ENCODE peak calls at places on chromosomes 6 and 20, in six cellular contexts. One of them, this sample, is unnamed.

GRCh38 chr6:157980288-157981131 is 1.2 kb upstream of the SYNJ2 start:
- DNase-seq in MM.1S: no peak
- DNase-seq in HCT116: no peak
- DNase-seq in PC-3: no peak
- DNase-seq in SK-N-SH: no peak
- DNase-seq in GM23248: no peak
- DNase-seq in this sample: no peak

GRCh38 chr6:75437451-75438185 is 56.0 kb downstream of the FILIP1 start:
- DNase-seq in PC-3: peak; percentile 17
- DNase-seq in GM23248: peak; percentile 88
- DNase-seq in MM.1S: no peak
- DNase-seq in HCT116: no peak
- DNase-seq in SK-N-SH: no peak
- DNase-seq in this sample: no peak

GRCh38 chr6:20426177-20427082 is 24.8 kb downstream of the E2F3 start:
- DNase-seq in HCT116: no peak
- DNase-seq in PC-3: no peak
- DNase-seq in GM23248: no peak
- DNase-seq in MM.1S: no peak
- DNase-seq in SK-N-SH: no peak
- DNase-seq in this sample: no peak

GRCh38 chr6:15495375-15495901 is 167.4 kb downstream of the DTNBP1 start:
- DNase-seq in SK-N-SH: no peak
- DNase-seq in PC-3: no peak
- DNase-seq in MM.1S: no peak
- DNase-seq in GM23248: peak; percentile 43
- DNase-seq in HCT116: no peak
- DNase-seq in this sample: no peak

GRCh38 chr20:2914160-2914559 is 40.9 kb downstream of the PTPRA start:
- DNase-seq in MM.1S: no peak
- DNase-seq in PC-3: peak; percentile 50
- DNase-seq in SK-N-SH: no peak
- DNase-seq in HCT116: no peak
- DNase-seq in GM23248: no peak
- DNase-seq in this sample: peak; percentile 49

GRCh38 chr6:134875367-134875766 is 74.5 kb downstream of the ALDH8A1 start:
- DNase-seq in HCT116: no peak
- DNase-seq in PC-3: no peak
- DNase-seq in MM.1S: no peak
- DNase-seq in GM23248: no peak
- DNase-seq in SK-N-SH: no peak
- DNase-seq in this sample: no peak

GRCh38 chr6:34145161-34146020 is 496 bp downstream of the GRM4 start:
- DNase-seq in MM.1S: no peak
- DNase-seq in GM23248: peak; percentile 78
- DNase-seq in PC-3: peak; percentile 18
- DNase-seq in HCT116: no peak
- DNase-seq in SK-N-SH: peak; percentile 78
- DNase-seq in this sample: no peak

GRCh38 chr6:88047510-88048150 is at the start of gene SPACA1:
- DNase-seq in GM23248: no peak
- DNase-seq in MM.1S: no peak
- DNase-seq in HCT116: no peak
- DNase-seq in PC-3: no peak
- DNase-seq in SK-N-SH: no peak
- DNase-seq in this sample: no peak

GRCh38 chr6:79789843-79790242 is 157.5 kb downstream of the ELOVL4 start:
- DNase-seq in GM23248: no peak
- DNase-seq in HCT116: no peak
- DNase-seq in PC-3: no peak
- DNase-seq in MM.1S: no peak
- DNase-seq in SK-N-SH: no peak
- DNase-seq in this sample: no peak

GRCh38 chr6:149084026-149084425 is 233.5 kb upstream of the TAB2 start:
- DNase-seq in GM23248: no peak
- DNase-seq in PC-3: no peak
- DNase-seq in MM.1S: no peak
- DNase-seq in SK-N-SH: no peak
- DNase-seq in HCT116: no peak
- DNase-seq in this sample: no peak

GRCh38 chr6:74946961-74947360 is 258.9 kb downstream of the COL12A1 start:
- DNase-seq in GM23248: peak; percentile 65
- DNase-seq in PC-3: peak; percentile 74
- DNase-seq in SK-N-SH: no peak
- DNase-seq in MM.1S: no peak
- DNase-seq in HCT116: peak; percentile 72
- DNase-seq in this sample: no peak

GRCh38 chr20:59720013-59720412 is 115.7 kb downstream of the PHACTR3 start:
- DNase-seq in SK-N-SH: no peak
- DNase-seq in MM.1S: no peak
- DNase-seq in PC-3: no peak
- DNase-seq in HCT116: no peak
- DNase-seq in GM23248: no peak
- DNase-seq in this sample: no peak

GRCh38 chr20:50547956-50548355 is 37.8 kb downstream of the PTPN1 start:
- DNase-seq in GM23248: no peak
- DNase-seq in HCT116: no peak
- DNase-seq in SK-N-SH: no peak
- DNase-seq in MM.1S: no peak
- DNase-seq in PC-3: no peak
- DNase-seq in this sample: no peak
- H3K4me1 ChIP-seq in GM23248: peaks cover 14% of the 10 kb centered on the region
- H3K4me1 ChIP-seq in HCT116: peaks cover 85% of the 10 kb centered on the region
- H3K4me1 ChIP-seq in SK-N-SH: no peaks in the 10 kb centered on the region
- H3K4me1 ChIP-seq in MM.1S: peaks cover 4% of the 10 kb centered on the region
- H3K4me1 ChIP-seq in PC-3: no peaks in the 10 kb centered on the region
- H3K4me1 ChIP-seq in this sample: peaks cover 12% of the 10 kb centered on the region

GRCh38 chr6:44503471-44503870 is 116.0 kb downstream of the CDC5L start:
- DNase-seq in MM.1S: no peak
- DNase-seq in HCT116: no peak
- DNase-seq in SK-N-SH: no peak
- DNase-seq in PC-3: no peak
- DNase-seq in GM23248: no peak
- DNase-seq in this sample: no peak
- H3K9me2 ChIP-seq in MM.1S: no peaks in the 10 kb centered on the region
- H3K9me2 ChIP-seq in HCT116: no peaks in the 10 kb centered on the region
- H3K9me2 ChIP-seq in SK-N-SH: no peaks in the 10 kb centered on the region
- H3K9me2 ChIP-seq in PC-3: peaks cover 4% of the 10 kb centered on the region
- H3K9me2 ChIP-seq in GM23248: no peaks in the 10 kb centered on the region
- H3K9me2 ChIP-seq in this sample: no peaks in the 10 kb centered on the region

GRCh38 chr6:121453191-121453590 is 17.7 kb downstream of the GJA1 start:
- DNase-seq in HCT116: no peak
- DNase-seq in GM23248: no peak
- DNase-seq in MM.1S: no peak
- DNase-seq in SK-N-SH: no peak
- DNase-seq in PC-3: no peak
- DNase-seq in this sample: no peak
- H3K9ac ChIP-seq in HCT116: no peak overlapping the region
- H3K9ac ChIP-seq in GM23248: no peak overlapping the region
- H3K9ac ChIP-seq in MM.1S: no peak overlapping the region
- H3K9ac ChIP-seq in SK-N-SH: no peak overlapping the region
- H3K9ac ChIP-seq in PC-3: no peak overlapping the region
- H3K9ac ChIP-seq in this sample: no peak overlapping the region

GRCh38 chr6:111759413-111759835 is 113.8 kb downstream of the FYN start:
- DNase-seq in GM23248: peak; percentile 49
- DNase-seq in MM.1S: no peak
- DNase-seq in PC-3: no peak
- DNase-seq in HCT116: no peak
- DNase-seq in SK-N-SH: no peak
- DNase-seq in this sample: no peak

GRCh38 chr6:111764238-111765182 is 108.7 kb downstream of the FYN start:
- DNase-seq in GM23248: no peak
- DNase-seq in PC-3: no peak
- DNase-seq in MM.1S: no peak
- DNase-seq in SK-N-SH: no peak
- DNase-seq in HCT116: no peak
- DNase-seq in this sample: peak; percentile 92

GRCh38 chr6:111763381-111763780 is 109.9 kb downstream of the FYN start:
- DNase-seq in GM23248: no peak
- DNase-seq in MM.1S: no peak
- DNase-seq in HCT116: no peak
- DNase-seq in SK-N-SH: no peak
- DNase-seq in PC-3: no peak
- DNase-seq in this sample: no peak

GRCh38 chr6:111759836-111760785 is 113.1 kb downstream of the FYN start:
- DNase-seq in SK-N-SH: peak; percentile 65
- DNase-seq in HCT116: no peak
- DNase-seq in MM.1S: no peak
- DNase-seq in GM23248: peak; percentile 88
- DNase-seq in PC-3: no peak
- DNase-seq in this sample: peak; percentile 75

GRCh38 chr6:111761783-111762312 is 111.4 kb downstream of the FYN start:
- DNase-seq in MM.1S: no peak
- DNase-seq in SK-N-SH: no peak
- DNase-seq in HCT116: no peak
- DNase-seq in GM23248: no peak
- DNase-seq in PC-3: no peak
- DNase-seq in this sample: peak; percentile 69
- H3K4me1 ChIP-seq in MM.1S: no peaks in the 10 kb centered on the region
- H3K4me1 ChIP-seq in SK-N-SH: peaks cover 39% of the 10 kb centered on the region
- H3K4me1 ChIP-seq in HCT116: no peaks in the 10 kb centered on the region
- H3K4me1 ChIP-seq in GM23248: peaks cover 58% of the 10 kb centered on the region
- H3K4me1 ChIP-seq in PC-3: peaks cover 6% of the 10 kb centered on the region
- H3K4me1 ChIP-seq in this sample: peaks cover 99% of the 10 kb centered on the region

DNA sequence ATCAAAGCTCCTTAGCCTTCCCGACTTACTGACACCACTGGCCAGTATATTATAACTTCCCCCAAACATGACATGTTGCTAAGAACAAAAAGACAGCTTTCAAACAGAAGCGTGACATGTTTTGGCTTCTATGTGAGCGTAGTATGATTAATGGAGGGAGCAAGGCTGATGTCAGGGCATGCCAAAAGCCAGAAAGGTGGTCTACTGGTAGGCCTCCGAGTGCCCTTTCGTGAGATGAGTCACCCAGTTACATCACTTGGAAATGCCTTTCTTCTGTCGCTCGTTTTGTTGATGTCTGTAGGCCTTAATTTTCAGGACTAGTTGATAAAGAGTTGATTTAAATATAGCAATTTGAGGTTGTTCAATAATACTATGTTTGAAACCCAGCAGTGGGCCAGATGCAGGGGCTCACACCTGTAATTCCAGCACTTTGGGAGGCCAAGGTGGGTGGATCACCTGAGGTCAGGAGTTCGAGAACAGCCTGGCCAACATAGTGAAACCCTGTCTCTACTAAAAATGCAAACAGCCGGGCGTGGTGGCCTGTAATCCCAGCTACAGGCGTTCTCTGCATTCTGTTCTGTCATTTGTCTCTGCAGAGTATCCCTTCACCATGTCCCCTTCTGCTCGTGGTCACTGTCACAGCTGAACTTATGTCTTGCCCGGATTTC is 53.3 kb downstream of the CNKSR3 start:
- DNase-seq in SK-N-SH: no peak
- DNase-seq in PC-3: no peak
- DNase-seq in GM23248: no peak
- DNase-seq in HCT116: no peak
- DNase-seq in MM.1S: no peak
- DNase-seq in this sample: no peak
- H3K9me2 ChIP-seq in SK-N-SH: no peaks in the 10 kb centered on the region
- H3K9me2 ChIP-seq in PC-3: no peaks in the 10 kb centered on the region
- H3K9me2 ChIP-seq in GM23248: no peaks in the 10 kb centered on the region
- H3K9me2 ChIP-seq in HCT116: no peaks in the 10 kb centered on the region
- H3K9me2 ChIP-seq in MM.1S: no peaks in the 10 kb centered on the region
- H3K9me2 ChIP-seq in this sample: no peaks in the 10 kb centered on the region

DNA sequence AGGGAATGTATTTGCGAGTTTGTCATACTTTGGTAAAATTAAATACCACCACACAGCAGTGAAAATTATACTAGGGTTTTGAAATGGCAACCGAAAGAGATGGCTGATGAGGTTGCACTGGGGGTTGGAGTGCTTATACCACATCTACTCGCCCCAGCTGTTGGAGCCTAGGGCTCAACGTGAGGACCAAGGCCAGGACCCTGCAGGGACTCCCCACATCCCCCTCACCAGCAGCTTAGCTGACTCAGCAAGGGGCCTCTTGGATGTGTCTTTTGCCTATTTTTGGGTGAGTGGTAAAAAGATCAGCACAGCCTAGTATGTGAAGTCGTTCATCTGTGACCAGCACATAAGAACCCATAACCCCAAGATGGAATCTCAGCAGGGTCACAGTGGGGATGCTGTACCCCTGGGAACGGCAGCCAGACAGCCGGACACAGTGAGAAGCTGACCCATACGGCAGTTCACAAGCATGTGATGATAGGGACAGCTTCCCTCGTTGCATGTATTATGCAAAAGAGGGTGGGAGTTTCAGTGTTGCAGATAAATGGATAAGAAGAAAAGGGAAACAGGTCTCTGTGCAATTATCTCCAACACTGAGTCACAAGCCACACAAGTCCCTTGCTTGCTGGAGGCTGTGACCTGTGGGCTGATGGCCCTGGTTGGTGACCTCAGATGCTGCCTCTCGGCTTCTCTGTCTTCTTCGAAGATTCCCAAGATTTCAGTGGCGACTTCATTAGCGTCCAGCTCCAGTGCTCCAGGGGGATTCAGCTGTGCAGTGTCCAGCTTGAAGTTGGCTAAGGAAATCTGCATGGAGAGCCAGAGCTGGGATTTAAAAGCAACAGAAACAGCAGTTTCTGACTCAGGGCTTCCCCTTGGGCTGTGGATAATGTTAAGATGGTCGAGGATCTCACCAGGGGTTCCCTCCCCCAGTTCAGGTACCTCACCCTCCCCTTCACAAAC is 20.9 kb upstream of the SPO11 start:
- DNase-seq in MM.1S: no peak
- DNase-seq in HCT116: no peak
- DNase-seq in GM23248: no peak
- DNase-seq in SK-N-SH: no peak
- DNase-seq in PC-3: no peak
- DNase-seq in this sample: peak; percentile 84
- H3K9ac ChIP-seq in MM.1S: no peak overlapping the region
- H3K9ac ChIP-seq in HCT116: no peak overlapping the region
- H3K9ac ChIP-seq in GM23248: no peak overlapping the region
- H3K9ac ChIP-seq in SK-N-SH: no peak overlapping the region
- H3K9ac ChIP-seq in PC-3: no peak overlapping the region
- H3K9ac ChIP-seq in this sample: peak overlapping the region; percentile 65